ENCODE peak calls at places on chromosomes 4 and X, in four cellular contexts. O is HCT116, S is SK-N-SH, V is K562. E is an unnamed sample.

GRCh38 chr4:110012917-110013316 is 100.2 kb downstream of the EGF start:
- DNase-seq in O (no peak), S (no peak), V (no peak), E (no peak)

GRCh38 chrX:153524234-153524633 is 6.8 kb downstream of the ATP2B3 start:
- DNase-seq in O (no peak), S (no peak), V (no peak), E (no peak)

GRCh38 chrX:23952984-23953907 is 45.4 kb downstream of the CXorf58 start:
- DNase-seq in O (no peak), S (no peak), V (peak), E (no peak)

GRCh38 chr4:72031868-72032619 is at the start of gene NPFFR2:
- DNase-seq in O (no peak), S (peak), V (peak), E (no peak)

GRCh38 chr4:162061214-162061613 is 102.6 kb downstream of the FSTL5 start:
- DNase-seq in O (peak), S (no peak), V (no peak), E (no peak)

GRCh38 chr4:4852591-4853362 is 6.7 kb upstream of the MSX1 start:
- DNase-seq in O (no peak), S (peak), V (peak), E (no peak)

GRCh38 chr4:115119804-115120352 is 6.5 kb upstream of the NDST4 start:
- DNase-seq in O (no peak), S (no peak), V (no peak), E (no peak)

GRCh38 chr4:138509346-138509745 is 267.2 kb upstream of the SLC7A11 start:
- DNase-seq in O (no peak), S (no peak), V (no peak), E (no peak)

GRCh38 chrX:15598031-15598430 is 2.7 kb downstream of the ACE2 start:
- DNase-seq in O (no peak), S (no peak), V (no peak), E (no peak)

GRCh38 chr4:153518001-153518400 is 51.8 kb downstream of the TMEM131L start:
- DNase-seq in O (no peak), S (no peak), V (no peak), E (no peak)

GRCh38 chr4:133059117-133059516 is 90.0 kb upstream of the PCDH10 start:
- DNase-seq in O (no peak), S (no peak), V (no peak), E (no peak)

DNA sequence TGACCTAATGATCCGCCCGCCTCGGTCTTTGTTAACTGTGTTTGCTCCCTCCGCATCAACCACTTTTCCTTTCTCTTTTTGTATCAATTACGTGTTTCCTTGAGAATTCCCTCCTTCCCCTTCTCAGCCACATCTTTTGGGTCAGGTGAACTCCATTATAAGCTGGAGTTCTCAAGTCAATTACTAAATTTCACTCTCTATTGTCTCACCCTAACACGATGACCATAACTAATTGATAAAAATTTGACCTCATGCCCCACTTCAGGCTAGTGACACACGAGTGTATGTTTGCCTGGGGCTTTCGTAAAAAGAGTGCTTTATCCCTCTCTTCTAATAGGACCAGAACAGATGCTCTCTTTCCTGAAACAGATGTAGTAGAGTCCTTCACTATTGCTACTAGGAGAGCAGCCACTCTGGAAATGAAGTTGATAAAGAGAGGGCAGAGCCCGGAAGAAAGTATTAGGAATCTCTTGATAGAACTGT is 403.6 kb upstream of the ANXA10 start:
- DNase-seq in O (no peak), S (peak), V (no peak), E (no peak)
- TF ChIP-seq ELF1 in O (no peak), S (no peak), V (no peak), E (no peak)

DNA sequence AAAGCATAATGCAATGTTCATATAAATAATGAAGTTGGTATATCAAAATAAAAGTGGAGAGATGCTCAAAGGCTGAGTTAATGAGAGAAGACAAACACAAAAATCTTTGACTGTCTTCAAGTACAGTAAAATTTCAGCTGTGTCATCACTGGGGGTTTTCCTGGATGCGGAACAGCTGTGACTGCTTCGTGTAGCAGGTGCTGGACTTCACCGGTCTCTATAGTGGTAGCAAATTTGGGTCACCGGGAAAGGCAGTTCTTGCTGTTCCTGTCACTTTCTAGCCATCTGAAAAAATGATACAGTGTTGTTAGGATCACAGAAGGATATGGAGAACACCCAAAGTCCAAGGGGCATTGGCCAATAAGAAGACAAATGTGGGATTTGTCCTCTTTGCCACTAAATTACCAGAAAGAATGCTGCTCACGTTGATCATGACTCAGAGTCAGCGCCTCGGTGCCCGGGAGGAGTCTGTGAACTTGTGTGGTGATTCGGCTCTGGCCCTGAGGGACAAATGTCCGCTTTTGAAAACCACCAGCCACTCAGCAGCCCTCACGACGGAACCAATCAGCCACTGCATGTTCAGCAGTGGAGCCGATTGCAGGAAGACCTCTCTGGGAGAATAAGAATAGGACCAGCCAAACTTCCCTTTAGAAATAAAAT is 230.1 kb upstream of the FAT1 start:
- DNase-seq in O (no peak), S (no peak), V (no peak), E (no peak)
- TF ChIP-seq ELF1 in O (no peak), S (no peak), V (no peak), E (no peak)

DNA sequence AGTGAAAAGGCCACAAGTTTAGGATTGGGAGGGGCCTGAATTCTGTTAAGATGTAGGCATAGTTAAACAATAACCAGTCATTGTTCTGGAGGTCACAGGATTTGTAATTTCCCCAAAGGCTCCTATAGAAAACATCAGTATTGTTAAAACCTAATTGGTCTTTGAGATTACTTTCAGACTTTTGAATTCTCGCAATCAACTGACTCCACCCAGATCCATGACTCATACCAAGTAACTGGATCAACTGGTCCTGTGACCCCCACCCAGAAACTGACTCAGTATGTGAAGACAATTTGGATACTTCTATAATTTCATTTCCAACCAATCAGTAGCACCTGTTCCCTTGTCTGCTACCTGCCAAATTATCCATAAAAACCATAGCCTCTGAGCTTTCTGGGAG is 28.4 kb downstream of the MAGEB16 start:
- DNase-seq in O (no peak), S (no peak), V (no peak), E (no peak)
- TF ChIP-seq ELF1 in O (no peak), S (no peak), V (no peak), E (no peak)

DNA sequence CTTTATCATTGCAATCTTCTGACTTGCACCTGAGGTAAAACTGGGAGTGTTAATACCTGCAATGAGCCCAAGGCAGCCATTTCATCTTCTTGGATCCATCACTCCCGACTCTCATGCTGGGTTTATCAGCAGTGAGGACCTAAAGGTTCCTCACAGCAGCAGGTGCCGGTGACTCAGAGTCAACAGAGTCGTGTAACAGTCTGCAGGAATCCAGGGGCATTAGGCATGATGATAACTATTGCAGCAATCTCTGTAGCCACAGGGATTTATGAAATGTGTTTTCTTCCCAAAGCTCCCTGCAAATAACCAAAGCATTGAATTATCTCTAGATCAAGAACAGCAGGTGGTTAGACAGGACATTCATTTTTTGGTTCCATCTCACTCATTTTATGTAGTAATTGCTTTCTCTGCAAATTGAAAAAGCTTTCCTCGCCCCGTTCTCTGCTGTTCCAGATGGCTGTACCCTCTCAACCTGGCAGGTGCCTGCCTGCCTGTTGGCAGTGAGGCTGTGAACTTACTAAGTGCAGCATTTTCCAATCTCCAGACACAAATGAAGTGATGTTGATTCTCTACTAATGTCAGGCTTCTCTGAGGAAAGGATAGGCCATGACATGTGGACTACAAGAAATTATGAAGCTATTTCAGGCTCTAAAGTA is 48.1 kb upstream of the TSPAN7 start:
- DNase-seq in O (no peak), S (no peak), V (no peak), E (peak)
- TF ChIP-seq ELF1 in O (no peak), S (no peak), V (no peak), E (no peak)

GRCh38 chr4:150462743-150463142 is 119.2 kb upstream of the MAB21L2 start:
- DNase-seq in O (no peak), S (no peak), V (no peak), E (peak)
- TF ChIP-seq ELF1 in O (no peak), S (no peak), V (no peak), E (no peak)

DNA sequence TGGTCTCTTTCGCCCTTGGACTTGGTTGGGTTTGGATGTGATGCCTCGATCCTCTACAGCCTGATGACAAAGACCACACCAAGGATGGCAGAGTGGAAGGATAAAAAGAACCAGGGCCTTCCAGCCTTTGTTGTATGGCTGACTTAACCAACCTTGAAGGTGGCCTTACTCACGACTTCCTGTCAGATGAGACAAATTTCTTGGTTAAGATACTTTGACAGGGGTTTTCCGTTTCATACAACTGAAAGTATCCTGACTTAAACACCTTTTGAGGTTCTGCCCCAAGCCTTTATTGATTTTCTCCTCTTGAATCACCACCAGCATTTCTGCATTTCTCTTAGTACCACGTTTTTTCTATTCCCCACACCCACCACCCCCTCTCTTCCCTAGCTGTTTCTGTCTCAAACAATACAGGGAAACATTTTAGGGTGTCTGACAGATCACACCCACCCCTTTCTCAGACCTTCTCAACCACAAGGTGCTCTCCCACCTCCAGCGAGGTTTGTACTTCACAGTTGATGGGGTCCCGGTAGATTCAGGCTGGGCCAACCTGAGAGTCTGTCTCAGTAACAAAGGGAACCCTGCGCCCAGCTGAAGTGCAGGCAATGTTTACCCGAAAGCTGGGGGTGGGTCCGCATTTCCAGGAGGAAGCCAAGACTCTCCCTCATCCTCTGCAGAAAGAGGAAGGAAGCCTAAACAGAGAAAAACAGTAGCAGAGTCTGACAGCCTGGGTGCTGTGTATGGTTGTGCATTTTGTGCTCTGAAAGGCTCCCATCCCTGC is 5.0 kb upstream of the TSPAN5 start:
- DNase-seq in O (no peak), S (no peak), V (no peak), E (no peak)
- TF ChIP-seq ELF1 in O (no peak), S (no peak), V (no peak), E (no peak)

GRCh38 chrX:7351946-7352345 is 204.0 kb upstream of the PUDP start:
- DNase-seq in O (no peak), S (no peak), V (no peak), E (no peak)

GRCh38 chrX:7346021-7346420 is 198.1 kb upstream of the PUDP start:
- DNase-seq in O (no peak), S (no peak), V (no peak), E (no peak)

DNA sequence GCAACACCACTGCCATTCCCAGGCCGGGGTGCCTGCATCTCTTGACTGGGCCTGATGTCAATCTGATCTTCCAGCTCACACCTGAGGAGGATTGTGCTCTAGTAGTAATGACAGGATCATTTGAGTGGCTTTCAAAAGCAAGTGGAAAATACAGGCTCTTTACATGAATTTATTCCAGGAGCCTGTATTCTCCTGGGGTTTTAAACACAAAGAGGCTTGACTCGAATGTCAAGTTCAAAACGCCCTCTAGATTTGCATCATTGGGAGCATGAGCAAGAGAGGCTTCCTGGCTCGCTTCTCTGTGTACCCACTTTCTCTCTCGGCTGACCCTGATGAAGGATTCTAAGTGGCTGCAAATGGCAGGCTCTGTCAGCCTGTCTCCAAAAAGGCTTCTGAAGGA is 199.5 kb upstream of the PUDP start:
- DNase-seq in O (no peak), S (no peak), V (no peak), E (no peak)
- TF ChIP-seq ELF1 in O (no peak), S (no peak), V (no peak), E (no peak)

GRCh38 chr4:182679531-182679930 is 237.7 kb downstream of the DCTD start:
- DNase-seq in O (no peak), S (no peak), V (no peak), E (no peak)

GRCh38 chr4:182688081-182688480 is 229.1 kb downstream of the DCTD start:
- DNase-seq in O (no peak), S (no peak), V (no peak), E (no peak)

GRCh38 chr4:182678590-182678989 is 238.6 kb downstream of the DCTD start:
- DNase-seq in O (no peak), S (no peak), V (no peak), E (no peak)

GRCh38 chr4:182680196-182680771 is 236.9 kb downstream of the DCTD start:
- DNase-seq in O (no peak), S (no peak), V (no peak), E (no peak)

GRCh38 chr4:182683666-182684065 is 233.5 kb downstream of the DCTD start:
- DNase-seq in O (no peak), S (no peak), V (no peak), E (no peak)
- TF ChIP-seq ELF1 in O (no peak), S (no peak), V (no peak), E (no peak)

E was measured in HepG2.